ENCODE peak calls at places on chromosomes 7 and 10, in ten cellular contexts. P is tibial nerve, O is GM23248, K is ascending aorta, N is heart left ventricle, M is hepatocyte, J is breast epithelium, W is tibial artery, I is astrocyte, Y is pancreas. S is an unnamed sample.

GRCh38 chr10:83542774-83543291 is 596.5 kb upstream of the GHITM start:
- DNase-seq in K (no peak), M (no peak), I (peak; percentile 82), W (no peak), J (no peak), N (peak; percentile 42), P (no peak), O (no peak), Y (no peak), S (peak; percentile 6)

GRCh38 chr7:137625197-137625596 is 221.6 kb downstream of the DGKI start:
- DNase-seq in P (no peak), N (no peak), M (no peak), J (no peak), K (no peak), Y (no peak), W (no peak), I (no peak), O (peak; percentile 45), S (no peak)

GRCh38 chr10:20963056-20963455 is 65.9 kb upstream of the NEBL start:
- DNase-seq in P (no peak), W (no peak), K (no peak), I (no peak), N (no peak), M (no peak), J (no peak), O (no peak), Y (no peak), S (no peak)

GRCh38 chr7:123647106-123647730 is 8.4 kb upstream of the LMOD2 start:
- DNase-seq in M (no peak), Y (no peak), W (no peak), I (no peak), K (no peak), O (peak; percentile 35), J (no peak), P (no peak), N (no peak), S (peak; percentile 58)

GRCh38 chr10:2077231-2077630 is 339.9 kb upstream of the ADARB2 start:
- DNase-seq in J (no peak), N (no peak), W (no peak), P (no peak), M (no peak), K (no peak), O (no peak), I (no peak), Y (no peak), S (no peak)

GRCh38 chr7:72343991-72344390 is 68.1 kb downstream of the CALN1 start:
- DNase-seq in O (no peak), J (no peak), M (no peak), I (no peak), K (no peak), Y (no peak), P (no peak), W (no peak), N (no peak), S (no peak)

GRCh38 chr10:75402486-75403143 is 1.1 kb upstream of the ZNF503 start:
- DNase-seq in I (no peak), O (peak; percentile 60), P (no peak), N (peak; percentile 47), W (peak; percentile 75), M (peak; percentile 87), K (no peak), J (peak; percentile 21), Y (no peak), S (peak; percentile 40)

GRCh38 chr7:73865738-73866445 is 4.9 kb downstream of the TMEM270 start:
- DNase-seq in P (peak; percentile 46), O (peak; percentile 84), N (peak; percentile 57), Y (no peak), J (no peak), M (peak; percentile 73), W (no peak), K (no peak), I (peak; percentile 7), S (no peak)

GRCh38 chr10:28054211-28054888 is 55.5 kb upstream of the ODAD2 start:
- DNase-seq in N (no peak), Y (no peak), O (peak; percentile 94), K (no peak), M (no peak), I (peak; percentile 98), J (no peak), W (peak; percentile 68), P (no peak), S (peak; percentile 64)

DNA sequence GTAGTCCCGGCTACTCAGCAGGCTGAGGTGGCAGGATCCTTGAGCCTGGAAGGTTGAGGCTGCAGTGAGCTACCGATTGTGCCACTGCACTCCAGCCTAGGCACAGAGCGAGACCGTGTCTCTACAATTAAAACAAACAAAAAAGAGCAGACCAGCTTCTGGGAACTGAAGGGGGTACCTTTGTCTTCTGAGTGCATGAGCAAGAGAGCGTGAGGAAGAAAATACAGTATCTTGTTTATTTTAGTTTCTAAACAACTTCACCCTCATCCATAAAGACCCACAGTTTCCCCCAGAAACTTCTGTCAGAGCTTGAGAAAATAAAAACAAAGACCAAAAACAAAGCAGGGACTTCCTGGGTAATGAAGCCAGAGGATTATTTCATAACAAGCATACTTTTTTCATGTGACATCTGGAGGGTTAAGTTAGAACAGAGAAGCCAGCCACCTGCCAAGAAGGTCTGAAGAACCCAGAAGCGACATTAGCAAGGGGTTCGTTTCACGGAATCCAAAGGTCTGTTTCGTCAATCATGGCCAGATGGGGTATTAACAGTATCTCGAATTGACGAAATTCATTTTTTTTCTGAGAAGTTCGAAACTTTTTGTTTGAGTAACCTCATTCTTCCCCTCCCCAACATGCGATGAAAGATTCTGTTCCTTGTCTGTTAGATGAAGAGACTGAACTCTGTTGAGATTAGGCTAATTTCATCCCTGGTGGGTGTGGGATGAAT is 10.2 kb upstream of the IL2RA start:
- DNase-seq in K (no peak), N (no peak), P (no peak), Y (no peak), I (no peak), W (peak; percentile 17), M (no peak), J (no peak), O (no peak), S (no peak)
- H3K4me1 ChIP-seq in K (no peaks in the 10 kb centered on the region), N (no peaks in the 10 kb centered on the region), P (peaks cover 5% of the 10 kb centered on the region), Y (no peaks in the 10 kb centered on the region), I (peaks cover 4% of the 10 kb centered on the region), W (no peaks in the 10 kb centered on the region), M (no peaks in the 10 kb centered on the region), J (no peaks in the 10 kb centered on the region), O (peaks cover 9% of the 10 kb centered on the region), S (no peaks in the 10 kb centered on the region)

GRCh38 chr7:27185013-27185707 is at the start of gene HOXA11:
- DNase-seq in M (peak; percentile 85), O (peak; percentile 92), W (peak; percentile 81), Y (peak; percentile 50), J (no peak), I (no peak), K (no peak), P (peak; percentile 85), N (no peak), S (no peak)
- H3K4me1 ChIP-seq in M (peaks cover 39% of the 10 kb centered on the region), O (peaks cover 28% of the 10 kb centered on the region), W (no peaks in the 10 kb centered on the region), Y (no peaks in the 10 kb centered on the region), J (peaks cover 15% of the 10 kb centered on the region), I (peaks cover 6% of the 10 kb centered on the region), K (peaks cover 7% of the 10 kb centered on the region), P (peaks cover 61% of the 10 kb centered on the region), N (peaks cover 4% of the 10 kb centered on the region), S (peaks cover 23% of the 10 kb centered on the region)

GRCh38 chr10:26467639-26468038 is 29.5 kb downstream of the APBB1IP start:
- DNase-seq in N (no peak), P (no peak), Y (no peak), O (no peak), M (no peak), W (no peak), I (no peak), J (no peak), K (no peak), S (no peak)

GRCh38 chr10:26463986-26464385 is 25.8 kb downstream of the APBB1IP start:
- DNase-seq in J (no peak), P (no peak), I (no peak), K (no peak), M (no peak), Y (no peak), O (peak; percentile 63), N (no peak), W (no peak), S (no peak)

GRCh38 chr10:26468691-26469090 is 30.6 kb downstream of the APBB1IP start:
- DNase-seq in Y (no peak), P (no peak), K (no peak), I (no peak), M (no peak), N (no peak), W (no peak), J (no peak), O (peak; percentile 42), S (no peak)

GRCh38 chr10:26468291-26468690 is 30.1 kb downstream of the APBB1IP start:
- DNase-seq in K (no peak), O (peak; percentile 52), P (no peak), M (no peak), I (peak; percentile 72), J (no peak), Y (no peak), W (no peak), N (no peak), S (no peak)

GRCh38 chr10:26464632-26465280 is 26.6 kb downstream of the APBB1IP start:
- DNase-seq in K (no peak), W (no peak), Y (no peak), P (no peak), N (no peak), J (no peak), M (no peak), O (no peak), I (no peak), S (no peak)
- H3K4me1 ChIP-seq in K (no peaks in the 10 kb centered on the region), W (no peaks in the 10 kb centered on the region), Y (no peaks in the 10 kb centered on the region), P (no peaks in the 10 kb centered on the region), N (no peaks in the 10 kb centered on the region), J (no peaks in the 10 kb centered on the region), M (no peaks in the 10 kb centered on the region), O (peaks cover 36% of the 10 kb centered on the region), I (peaks cover 11% of the 10 kb centered on the region), S (no peaks in the 10 kb centered on the region)

GRCh38 chr10:45003432-45004000 is 2.8 kb downstream of the ZNF22 start:
- DNase-seq in Y (no peak), M (no peak), O (no peak), W (no peak), K (no peak), I (no peak), P (no peak), J (no peak), N (no peak), S (no peak)
- H3K4me1 ChIP-seq in Y (peaks cover 7% of the 10 kb centered on the region), M (peaks cover 30% of the 10 kb centered on the region), O (peaks cover 24% of the 10 kb centered on the region), W (no peaks in the 10 kb centered on the region), K (no peaks in the 10 kb centered on the region), I (peaks cover 17% of the 10 kb centered on the region), P (peaks cover 51% of the 10 kb centered on the region), J (no peaks in the 10 kb centered on the region), N (peaks cover 5% of the 10 kb centered on the region), S (peaks cover 11% of the 10 kb centered on the region)